ENCODE peak calls at places on chromosomes 11 and 22, in five cellular contexts. J, P, B, Q and Y are unnamed samples.

GRCh38 chr11:134984421-134984820 is 572.4 kb upstream of the B3GAT1 start:
- DNase-seq in J (no peak), Q (no peak), B (no peak), P (no peak), Y (no peak)

GRCh38 chr22:50269573-50270301 is 443 bp downstream of the MAPK11 start:
- DNase-seq in P (peak; percentile 56), B (no peak), Q (peak; percentile 21), J (no peak), Y (no peak)

GRCh38 chr11:26623076-26623666 is 51.1 kb upstream of the MUC15 start:
- DNase-seq in Q (peak; percentile 66), J (no peak), P (no peak), B (no peak), Y (no peak)

GRCh38 chr11:11263238-11264030 is 89.6 kb downstream of the CSNK2A3 start:
- DNase-seq in J (no peak), Q (peak; percentile 26), P (no peak), B (no peak), Y (peak; percentile 50)

GRCh38 chr22:39021552-39022250 is 774 bp downstream of the APOBEC3D start:
- DNase-seq in B (no peak), Q (peak; percentile 2), J (no peak), P (no peak), Y (no peak)

GRCh38 chr11:115699733-115700132 is 195.5 kb upstream of the CADM1 start:
- DNase-seq in J (no peak), Q (no peak), P (no peak), B (no peak), Y (no peak)

GRCh38 chr22:39690901-39691620 is 120.5 kb downstream of the CACNA1I start:
- DNase-seq in Q (no peak), B (no peak), J (no peak), P (no peak), Y (no peak)

GRCh38 chr11:131817701-131818188 is 447.3 kb downstream of the NTM start:
- DNase-seq in B (no peak), P (no peak), Q (no peak), J (no peak), Y (no peak)

GRCh38 chr11:11569936-11570491 is 51.8 kb downstream of the GALNT18 start:
- DNase-seq in J (peak; percentile 64), P (peak; percentile 70), B (no peak), Q (peak; percentile 38), Y (no peak)

GRCh38 chr11:16776716-16777115 is 38.3 kb downstream of the C11orf58 start:
- DNase-seq in B (no peak), P (no peak), J (no peak), Q (peak; percentile 61), Y (no peak)

DNA sequence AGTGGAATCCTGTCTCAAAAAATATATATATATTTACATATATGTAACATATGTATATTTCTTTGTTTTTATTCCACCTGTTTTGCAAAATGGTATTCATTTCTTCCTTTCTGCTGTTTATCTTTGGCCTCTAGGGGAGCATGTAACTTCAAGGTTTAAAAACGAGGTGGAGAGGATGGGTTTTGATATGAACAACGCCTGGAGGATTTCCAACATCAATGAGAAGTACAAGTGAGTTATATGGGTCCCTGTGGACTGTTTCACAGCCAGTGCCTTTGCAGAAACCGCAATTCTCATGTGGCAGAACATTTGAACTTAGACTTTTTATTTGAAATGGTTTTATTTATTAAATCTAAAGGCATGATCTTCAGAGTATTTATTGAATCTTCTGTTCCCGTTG is 81.6 kb upstream of the HORMAD2 start:
- DNase-seq in B (no peak), Q (peak; percentile 73), P (no peak), J (no peak), Y (no peak)
- TF ChIP-seq CTCF in B (peak; percentile 28), Q (peak; percentile 26), P (peak; percentile 31), J (no peak), Y (peak; percentile 13)

DNA sequence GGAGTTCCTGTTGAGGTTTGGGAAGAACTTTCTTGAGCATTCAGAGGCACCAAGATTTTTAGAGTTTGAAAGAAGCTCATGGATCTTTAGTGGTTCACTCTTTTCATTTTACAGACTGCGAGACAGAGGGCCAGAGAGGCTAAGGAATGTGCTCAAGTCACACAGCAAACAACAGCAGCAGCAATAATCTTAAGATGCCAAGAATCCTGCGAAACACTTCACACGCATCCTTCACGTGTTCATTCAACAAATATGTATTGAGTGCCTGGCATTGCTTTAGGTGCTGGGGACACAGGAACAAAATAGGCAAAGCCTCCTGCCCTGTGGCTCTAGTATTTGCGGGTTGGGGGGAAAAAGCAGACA is 987 bp upstream of the TMPRSS13 start:
- DNase-seq in B (no peak), Q (no peak), P (no peak), J (peak; percentile 19), Y (no peak)
- H3K4me3 ChIP-seq in B (no peak overlapping the region), Q (no peak overlapping the region), P (no peak overlapping the region), J (no peak overlapping the region), Y (no peak overlapping the region)

GRCh38 chr11:32821517-32821916 is 8.2 kb upstream of the PRRG4 start:
- DNase-seq in J (no peak), P (no peak), Q (peak; percentile 47), B (no peak), Y (no peak)

GRCh38 chr11:32819187-32819586 is 10.5 kb upstream of the PRRG4 start:
- DNase-seq in B (no peak), Q (no peak), P (no peak), J (no peak), Y (no peak)

GRCh38 chr11:32817843-32818183 is 11.9 kb upstream of the PRRG4 start:
- DNase-seq in Q (no peak), B (no peak), J (no peak), P (no peak), Y (no peak)

GRCh38 chr11:32821917-32822560 is 7.7 kb upstream of the PRRG4 start:
- DNase-seq in B (no peak), J (no peak), Q (no peak), P (no peak), Y (no peak)

GRCh38 chr11:32817181-32817842 is 12.4 kb upstream of the PRRG4 start:
- DNase-seq in P (no peak), J (no peak), B (no peak), Q (peak; percentile 26), Y (no peak)
- TF ChIP-seq CTCF in P (no peak), J (no peak), B (no peak), Q (no peak), Y (no peak)

DNA sequence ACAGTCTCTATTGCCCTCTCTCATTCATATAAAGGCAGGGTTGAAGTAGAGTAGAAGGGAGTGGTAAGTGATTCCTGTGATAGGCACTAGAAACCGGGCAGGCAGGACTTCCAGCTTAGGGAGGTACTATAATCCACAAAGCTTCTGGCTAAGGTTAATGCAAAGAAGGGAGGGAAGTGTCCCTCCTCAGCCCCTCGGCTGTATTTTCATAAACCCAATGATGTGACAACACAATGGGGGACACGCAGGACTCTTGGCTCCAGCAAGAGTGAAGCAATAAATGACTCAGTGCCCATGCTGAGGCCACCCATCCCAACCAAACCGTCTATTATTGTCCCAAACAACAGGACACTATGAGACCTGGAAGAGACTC is 90.7 kb downstream of the ETS1 start:
- DNase-seq in Q (no peak), P (no peak), J (no peak), B (no peak), Y (no peak)
- H3K4me3 ChIP-seq in Q (no peak overlapping the region), P (peak overlapping the region; percentile 31), J (no peak overlapping the region), B (peak overlapping the region; percentile 45), Y (peak overlapping the region; percentile 0)

DNA sequence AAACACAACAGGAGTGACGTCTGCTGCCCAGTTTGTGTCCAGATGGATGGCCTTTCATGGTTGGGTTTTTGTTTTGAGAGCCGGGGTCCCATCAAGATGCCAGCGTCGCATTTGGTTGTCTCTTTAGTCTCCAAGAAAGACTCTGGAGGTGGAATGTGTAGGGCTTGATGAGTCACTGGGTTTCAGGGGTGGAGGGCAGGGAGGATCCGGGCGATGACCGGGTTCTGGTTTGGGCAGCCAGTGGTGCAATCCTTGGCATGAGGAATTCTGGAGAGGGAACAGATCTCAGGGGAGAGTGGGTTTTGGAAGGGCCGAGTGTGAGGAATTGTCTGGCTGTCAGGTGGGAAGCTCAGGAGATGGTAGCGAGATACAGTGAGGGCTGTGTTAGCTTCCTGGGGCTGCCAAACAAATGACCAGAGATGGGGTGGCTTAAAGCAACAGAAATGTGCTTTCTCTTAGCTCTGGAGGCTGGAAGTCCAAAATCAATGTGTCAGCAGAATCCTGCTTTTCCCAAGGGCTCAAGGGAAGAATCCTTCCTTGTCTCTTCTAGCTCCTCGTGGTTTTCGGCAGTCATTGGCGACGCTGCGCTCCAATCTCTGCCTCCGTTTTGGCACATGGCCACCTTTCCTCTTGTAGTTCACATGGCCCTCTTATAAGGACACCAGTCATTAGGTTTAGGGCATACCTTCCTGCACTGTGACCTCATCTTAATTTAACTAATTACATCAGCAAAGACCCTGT is 26.4 kb upstream of the PPFIA1 start:
- DNase-seq in Q (peak; percentile 60), P (no peak), B (no peak), J (no peak), Y (no peak)
- TF ChIP-seq CTCF in Q (no peak), P (no peak), B (no peak), J (no peak), Y (no peak)